ENCODE peak calls at places on chromosomes 4 and X, in eight cellular contexts. K is SJSA1; R is cardiac muscle cell; B is uterus; V is HepG2; O is astrocyte; W is heart left ventricle; M is CD8-positive, alpha-beta memory T cell. X is an unnamed sample. For H3K27me3, the result is how much of the 10 kb centered on the place peaks cover.

GRCh38 chr4:127936974-127937373 is 28.0 kb downstream of the MFSD8 start:
- DNase-seq in K (no peak), R (peak), B (no peak), V (no peak), O (peak), W (no peak), M (no peak), X (no peak)

GRCh38 chrX:19334945-19335626 is 8.6 kb upstream of the PDHA1 start:
- DNase-seq in K (no peak), R (peak), B (no peak), V (peak), O (no peak), W (no peak), M (no peak), X (no peak)

GRCh38 chr4:88447339-88447738 is 9.6 kb upstream of the HERC5 start:
- DNase-seq in K (no peak), R (no peak), B (no peak), V (no peak), O (no peak), W (no peak), M (no peak), X (no peak)

GRCh38 chrX:50211510-50211909 is 6.9 kb downstream of the CCNB3 start:
- DNase-seq in K (no peak), R (peak), B (no peak), V (no peak), O (no peak), W (no peak), M (no peak), X (no peak)

GRCh38 chr4:79913581-79913980 is 159.4 kb downstream of the ANTXR2 start:
- DNase-seq in K (no peak), R (peak), B (no peak), V (no peak), O (peak), W (no peak), M (no peak), X (no peak)

GRCh38 chr4:148790691-148791090 is 348.5 kb upstream of the NR3C2 start:
- DNase-seq in K (no peak), R (peak), B (no peak), V (no peak), O (peak), W (no peak), M (no peak), X (no peak)

GRCh38 chr4:158130204-158130603 is 42.6 kb downstream of the GASK1B start:
- DNase-seq in K (no peak), R (no peak), B (no peak), V (no peak), O (no peak), W (no peak), M (no peak), X (no peak)

GRCh38 chr4:5371415-5372190 is 320.3 kb downstream of the STK32B start:
- DNase-seq in K (peak), R (no peak), B (no peak), V (no peak), O (peak), W (no peak), M (no peak), X (no peak)

GRCh38 chr4:81030617-81031388 is at the start of gene BMP3:
- DNase-seq in K (no peak), R (peak), B (no peak), V (no peak), O (peak), W (no peak), M (no peak), X (no peak)

GRCh38 chr4:91963489-91963888 is 340.3 kb upstream of the GRID2 start:
- DNase-seq in K (no peak), R (peak), B (no peak), V (no peak), O (peak), W (no peak), M (no peak), X (no peak)

GRCh38 chrX:97524997-97525396 is 641.3 kb downstream of the RPA4 start:
- DNase-seq in K (no peak), R (peak), B (no peak), V (no peak), O (peak), W (no peak), M (no peak), X (no peak)

GRCh38 chr4:177737387-177737965 is 295.2 kb upstream of the AGA start:
- DNase-seq in K (no peak), R (no peak), B (no peak), V (no peak), O (peak), W (no peak), M (no peak), X (no peak)

GRCh38 chr4:6110681-6111353 is 89.5 kb downstream of the JAKMIP1 start:
- DNase-seq in K (no peak), R (no peak), B (no peak), V (no peak), O (no peak), W (peak), M (no peak), X (no peak)

GRCh38 chrX:115630204-115630603 is 69.2 kb downstream of the PLS3 start:
- DNase-seq in K (no peak), R (no peak), B (no peak), V (no peak), O (peak), W (no peak), M (no peak), X (no peak)

GRCh38 chr4:120658772-120659171 is 263.8 kb downstream of the PRDM5 start:
- DNase-seq in K (no peak), R (peak), B (no peak), V (no peak), O (no peak), W (no peak), M (no peak), X (no peak)

GRCh38 chr4:687975-688694 is 816 bp downstream of the SLC49A3 start:
- DNase-seq in K (no peak), R (no peak), B (no peak), V (no peak), O (no peak), W (no peak), M (no peak), X (peak)

GRCh38 chr4:71974681-71975080 is 57.1 kb upstream of the NPFFR2 start:
- DNase-seq in K (no peak), R (peak), B (no peak), V (no peak), O (peak), W (no peak), M (no peak), X (no peak)

GRCh38 chr4:134862116-134862515 is 660.5 kb upstream of the PABPC4L start:
- DNase-seq in K (no peak), R (no peak), B (no peak), V (no peak), O (peak), W (no peak), M (no peak), X (no peak)

GRCh38 chr4:169333265-169333664 is 62.5 kb upstream of the SH3RF1 start:
- DNase-seq in K (no peak), R (no peak), B (no peak), V (no peak), O (no peak), W (no peak), M (no peak), X (no peak)

GRCh38 chr4:55386840-55387239 is 8.9 kb upstream of the TMEM165 start:
- DNase-seq in K (no peak), R (no peak), B (no peak), V (peak), O (no peak), W (no peak), M (no peak), X (no peak)

GRCh38 chrX:110363241-110363640 is 4.6 kb downstream of the RTL9 start:
- DNase-seq in K (no peak), R (no peak), B (no peak), V (no peak), O (no peak), W (no peak), M (no peak), X (no peak)

GRCh38 chrX:111100191-111100590 is 4.2 kb downstream of the PAK3 start:
- DNase-seq in K (no peak), R (peak), B (no peak), V (peak), O (no peak), W (no peak), M (no peak), X (no peak)

GRCh38 chr4:117324851-117325491 is 239.6 kb upstream of the TRAM1L1 start:
- DNase-seq in K (peak), R (peak), B (no peak), V (no peak), O (peak), W (no peak), M (no peak), X (no peak)

GRCh38 chr4:53804719-53805118 is 213.4 kb upstream of the LNX1 start:
- DNase-seq in K (no peak), R (no peak), B (no peak), V (peak), O (no peak), W (no peak), M (no peak), X (no peak)

GRCh38 chrX:38558681-38559080 is 2.7 kb upstream of the TSPAN7 start:
- DNase-seq in K (no peak), R (peak), B (no peak), V (no peak), O (no peak), W (no peak), M (no peak), X (no peak)

GRCh38 chrX:31060013-31060412 is 11.8 kb downstream of the FTHL17 start:
- DNase-seq in K (no peak), R (no peak), B (no peak), V (no peak), O (no peak), W (no peak), M (no peak), X (no peak)

GRCh38 chr4:74618659-74619058 is 173.7 kb downstream of the AREG start:
- DNase-seq in K (no peak), R (peak), B (no peak), V (no peak), O (peak), W (no peak), M (no peak), X (no peak)

GRCh38 chr4:161522031-161522430 is 641.8 kb downstream of the FSTL5 start:
- DNase-seq in K (no peak), R (peak), B (no peak), V (no peak), O (peak), W (no peak), M (no peak), X (no peak)

GRCh38 chr4:176256921-176257320 is 12.1 kb downstream of the ASB5 start:
- DNase-seq in K (no peak), R (no peak), B (no peak), V (no peak), O (peak), W (no peak), M (no peak), X (no peak)

GRCh38 chrX:14027511-14028019 is 2.1 kb downstream of the GEMIN8 start:
- DNase-seq in K (no peak), R (peak), B (no peak), V (peak), O (peak), W (no peak), M (no peak), X (no peak)

GRCh38 chr4:75662626-75663025 is 10.6 kb downstream of the G3BP2 start:
- DNase-seq in K (no peak), R (peak), B (no peak), V (no peak), O (peak), W (no peak), M (no peak), X (no peak)

GRCh38 chrX:47174846-47175587 is 18.6 kb upstream of the UBA1 start:
- DNase-seq in K (no peak), R (no peak), B (peak), V (no peak), O (no peak), W (no peak), M (no peak), X (no peak)

GRCh38 chrX:115393271-115393670 is 103.8 kb downstream of the LUZP4 start:
- DNase-seq in K (no peak), R (peak), B (no peak), V (peak), O (peak), W (no peak), M (no peak), X (no peak)

GRCh38 chrX:119105826-119106225 is 21.8 kb downstream of the KIAA1210 start:
- DNase-seq in K (peak), R (peak), B (no peak), V (no peak), O (peak), W (no peak), M (no peak), X (no peak)

GRCh38 chr4:168652818-168653217 is 156.0 kb downstream of the PALLD start:
- DNase-seq in K (no peak), R (no peak), B (no peak), V (no peak), O (no peak), W (no peak), M (no peak), X (no peak)

GRCh38 chr4:10889819-10890218 is 205.3 kb upstream of the CLNK start:
- DNase-seq in K (no peak), R (no peak), B (no peak), V (no peak), O (no peak), W (no peak), M (no peak), X (no peak)

GRCh38 chrX:142576615-142577014 is 371.5 kb upstream of the MAGEC2 start:
- DNase-seq in K (no peak), R (no peak), B (no peak), V (no peak), O (no peak), W (no peak), M (no peak), X (no peak)

GRCh38 chr4:77538574-77539157 is 67.0 kb upstream of the CXCL13 start:
- DNase-seq in K (no peak), R (peak), B (no peak), V (peak), O (peak), W (no peak), M (no peak), X (no peak)

GRCh38 chrX:39645059-39645895 is 452.5 kb downstream of the BCOR start:
- DNase-seq in K (peak), R (peak), B (peak), V (no peak), O (peak), W (peak), M (no peak), X (peak)
- H3K4me3 ChIP-seq in K (no peak), R (no peak), B (no peak), V (no peak), O (no peak), W (no peak), M (no peak), X (no peak)

GRCh38 chr4:146134761-146135160 is 40.8 kb upstream of the LSM6 start:
- DNase-seq in K (no peak), R (peak), B (no peak), V (no peak), O (peak), W (peak), M (no peak), X (no peak)
- H3K27ac ChIP-seq in K (no peak), R (no peak), B (no peak), V (no peak), O (no peak), W (no peak), M (no peak), X (no peak)

GRCh38 chrX:643911-644303 is 13.3 kb downstream of the SHOX start:
- DNase-seq in K (no peak), R (no peak), B (no peak), V (no peak), O (no peak), W (no peak), M (no peak), X (no peak)

GRCh38 chrX:642436-643210 is 12.0 kb downstream of the SHOX start:
- DNase-seq in K (peak), R (no peak), B (no peak), V (no peak), O (no peak), W (no peak), M (no peak), X (no peak)

GRCh38 chrX:644304-645023 is 13.9 kb downstream of the SHOX start:
- DNase-seq in K (peak), R (no peak), B (no peak), V (no peak), O (no peak), W (no peak), M (no peak), X (no peak)

GRCh38 chrX:640641-641040 is 10.1 kb downstream of the SHOX start:
- DNase-seq in K (peak), R (no peak), B (no peak), V (no peak), O (no peak), W (no peak), M (no peak), X (no peak)

GRCh38 chrX:641671-642435 is 11.3 kb downstream of the SHOX start:
- DNase-seq in K (peak), R (no peak), B (no peak), V (no peak), O (no peak), W (no peak), M (no peak), X (no peak)
- H3K27me3 ChIP-seq in K (under half), R (half or more), B (under half), V (under half), O (under half), W (half or more), M (under half), X (under half)

GRCh38 chrX:45602151-45602550 is 401.5 kb upstream of the DIPK2B start:
- DNase-seq in K (no peak), R (no peak), B (no peak), V (no peak), O (peak), W (no peak), M (no peak), X (no peak)

GRCh38 chrX:45596190-45596808 is 395.6 kb upstream of the DIPK2B start:
- DNase-seq in K (no peak), R (peak), B (no peak), V (no peak), O (no peak), W (no peak), M (no peak), X (no peak)

GRCh38 chrX:45598841-45599240 is 398.2 kb upstream of the DIPK2B start:
- DNase-seq in K (no peak), R (peak), B (no peak), V (no peak), O (peak), W (no peak), M (no peak), X (no peak)

DNA sequence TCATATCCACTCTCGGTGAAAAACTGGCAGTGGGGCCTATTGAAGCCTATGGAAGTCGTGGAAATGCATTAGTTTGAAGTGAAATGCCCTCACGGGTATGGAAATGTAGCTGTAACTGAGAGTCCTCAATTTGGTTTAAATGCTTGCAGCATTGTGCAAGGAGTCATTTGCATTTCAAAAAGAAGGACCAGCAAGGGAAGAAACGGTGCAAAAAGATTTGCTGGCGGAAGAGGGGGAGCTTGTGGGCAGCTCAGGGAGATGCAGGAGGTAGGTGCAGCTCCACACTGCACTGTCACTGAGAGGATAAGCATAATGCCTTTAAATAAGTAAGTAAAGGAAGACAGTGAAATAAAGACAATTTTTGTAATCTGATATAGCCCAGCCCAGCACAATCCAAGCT is 400.4 kb upstream of the DIPK2B start:
- DNase-seq in K (no peak), R (no peak), B (no peak), V (no peak), O (no peak), W (no peak), M (no peak), X (no peak)
- H3K4me3 ChIP-seq in K (no peak), R (no peak), B (no peak), V (no peak), O (no peak), W (no peak), M (no peak), X (no peak)

GRCh38 chr4:137312257-137312656 is 220.0 kb downstream of the PCDH18 start:
- DNase-seq in K (no peak), R (peak), B (no peak), V (no peak), O (peak), W (no peak), M (no peak), X (no peak)

GRCh38 chr4:137310593-137311490 is 221.5 kb downstream of the PCDH18 start:
- DNase-seq in K (no peak), R (peak), B (no peak), V (no peak), O (peak), W (no peak), M (no peak), X (no peak)

GRCh38 chr4:137309424-137309823 is 222.9 kb downstream of the PCDH18 start:
- DNase-seq in K (no peak), R (no peak), B (no peak), V (no peak), O (no peak), W (no peak), M (no peak), X (no peak)

GRCh38 chr4:137310156-137310555 is 222.1 kb downstream of the PCDH18 start:
- DNase-seq in K (no peak), R (peak), B (no peak), V (no peak), O (peak), W (no peak), M (no peak), X (no peak)

DNA sequence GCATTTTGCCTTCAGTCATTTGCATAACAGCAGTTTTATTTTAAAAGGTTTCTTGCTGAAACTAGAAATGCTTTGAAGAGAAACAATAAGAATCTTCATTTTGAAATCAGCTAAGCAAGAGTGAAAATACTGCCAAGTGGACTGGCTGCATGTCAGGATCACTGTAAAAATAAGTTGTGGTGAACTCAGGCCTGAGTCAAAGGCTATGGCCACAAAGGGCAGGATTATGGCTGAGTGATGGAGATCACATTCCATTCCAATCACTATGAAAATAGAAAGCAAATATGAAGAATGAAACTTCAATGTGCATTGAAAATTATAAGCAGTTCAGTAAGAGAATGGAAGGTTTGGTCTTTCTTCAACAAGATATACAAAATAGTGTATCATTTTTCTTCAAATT is 224.5 kb downstream of the PCDH18 start:
- DNase-seq in K (no peak), R (peak), B (peak), V (no peak), O (peak), W (peak), M (no peak), X (no peak)
- H3K27ac ChIP-seq in K (no peak), R (no peak), B (no peak), V (no peak), O (peak), W (no peak), M (no peak), X (no peak)

GRCh38 chr4:26830016-26830415 is 30.6 kb upstream of the STIM2 start:
- DNase-seq in K (no peak), R (no peak), B (no peak), V (no peak), O (no peak), W (no peak), M (no peak), X (no peak)
- H3K27me3 ChIP-seq in K (under half), R (under half), B (under half), V (under half), O (under half), W (under half), M (under half), X (under half)

GRCh38 chrX:153744210-153745066 is 19.6 kb upstream of the PLXNB3 start:
- DNase-seq in K (no peak), R (no peak), B (peak), V (no peak), O (no peak), W (no peak), M (no peak), X (no peak)
- H3K4me3 ChIP-seq in K (no peak), R (no peak), B (peak), V (no peak), O (no peak), W (no peak), M (no peak), X (no peak)

GRCh38 chrX:130163350-130163851 is 2.2 kb downstream of the AIFM1 start:
- DNase-seq in K (no peak), R (no peak), B (no peak), V (peak), O (no peak), W (no peak), M (no peak), X (no peak)

GRCh38 chrX:130167040-130167439 is 1.4 kb upstream of the AIFM1 start:
- DNase-seq in K (no peak), R (no peak), B (no peak), V (no peak), O (no peak), W (no peak), M (no peak), X (no peak)

GRCh38 chrX:130165181-130165702 is 399 bp downstream of the AIFM1 start:
- DNase-seq in K (peak), R (peak), B (no peak), V (peak), O (no peak), W (no peak), M (no peak), X (peak)

GRCh38 chrX:130165703-130166502 is at the start of gene AIFM1:
- DNase-seq in K (peak), R (peak), B (peak), V (peak), O (peak), W (peak), M (peak), X (peak)

GRCh38 chrX:130166503-130166777 is 799 bp upstream of the AIFM1 start:
- DNase-seq in K (no peak), R (no peak), B (no peak), V (no peak), O (no peak), W (no peak), M (no peak), X (no peak)
- H3K27ac ChIP-seq in K (peak), R (peak), B (peak), V (peak), O (peak), W (peak), M (peak), X (peak)